ENCODE peak calls at places on chromosomes 7 and 10, in four cellular contexts. R, T, E and D are unnamed samples.

GRCh38 chr10:87864497-87865059 is 1.2 kb downstream of the PTEN start:
- DNase-seq in R (no peak), T (no peak), E (no peak), D (no peak)

GRCh38 chr10:11878776-11879175 is 55.6 kb downstream of the PROSER2 start:
- DNase-seq in T (no peak), R (no peak), E (no peak), D (no peak)

GRCh38 chr10:118687472-118687871 is 67.3 kb downstream of the CACUL1 start:
- DNase-seq in T (no peak), R (no peak), E (no peak), D (no peak)

GRCh38 chr10:34824870-34825269 is 9.8 kb upstream of the PARD3 start:
- DNase-seq in T (peak), E (no peak), R (peak), D (no peak)

GRCh38 chr7:75772081-75773077 is at the start of gene CCL26:
- DNase-seq in R (no peak), E (no peak), T (no peak), D (no peak)

GRCh38 chr10:114603943-114604342 is 54.1 kb downstream of the ABLIM1 start:
- DNase-seq in T (no peak), E (no peak), R (no peak), D (no peak)

GRCh38 chr10:9762966-9763656 is 1254.6 kb upstream of the CELF2 start:
- DNase-seq in R (no peak), E (no peak), T (no peak), D (no peak)

GRCh38 chr10:116722736-116723427 is 19.5 kb downstream of the HSPA12A start:
- DNase-seq in E (no peak), R (peak), T (no peak), D (no peak)

GRCh38 chr10:49183596-49184542 is 4.3 kb downstream of the TMEM273 start:
- DNase-seq in R (no peak), T (no peak), E (no peak), D (no peak)

GRCh38 chr10:15719062-15719898 is 442 bp downstream of the ITGA8 start:
- DNase-seq in T (peak), E (peak), R (peak), D (peak)

GRCh38 chr10:97020452-97021400 is 165.0 kb downstream of the SLIT1 start:
- DNase-seq in E (no peak), T (no peak), R (no peak), D (no peak)

GRCh38 chr7:142646274-142646895 is 102.9 kb upstream of the PRSS1 start:
- DNase-seq in E (no peak), R (peak), T (no peak), D (no peak)

GRCh38 chr10:117168729-117169128 is 28.6 kb upstream of the KCNK18 start:
- DNase-seq in E (no peak), T (peak), R (no peak), D (no peak)

GRCh38 chr7:51764981-51765380 is 448.4 kb upstream of the COBL start:
- DNase-seq in T (no peak), E (no peak), R (no peak), D (no peak)

GRCh38 chr10:121113385-121113696 is 262.2 kb downstream of the WDR11 start:
- DNase-seq in T (no peak), R (no peak), E (no peak), D (no peak)

GRCh38 chr10:124180044-124180745 is 86.8 kb upstream of the CHST15 start:
- DNase-seq in R (no peak), E (no peak), T (peak), D (no peak)

GRCh38 chr7:100017300-100017699 is 1.9 kb downstream of the ZKSCAN1 start:
- DNase-seq in R (no peak), T (no peak), E (no peak), D (no peak)

GRCh38 chr10:78549536-78549935 is 515.9 kb downstream of the RPS24 start:
- DNase-seq in T (no peak), R (no peak), E (no peak), D (no peak)

GRCh38 chr10:62866451-62866850 is 50.3 kb upstream of the EGR2 start:
- DNase-seq in R (no peak), T (no peak), E (no peak), D (no peak)

GRCh38 chr7:151803841-151804240 is 73.1 kb downstream of the PRKAG2 start:
- DNase-seq in E (no peak), R (no peak), T (no peak), D (no peak)

GRCh38 chr7:87202705-87203104 is 16.8 kb downstream of the TMEM243 start:
- DNase-seq in T (no peak), E (no peak), R (no peak), D (no peak)

GRCh38 chr7:51647931-51648351 is 331.3 kb upstream of the COBL start:
- DNase-seq in R (peak), E (no peak), T (no peak), D (no peak)

GRCh38 chr7:26483843-26484242 is 192.2 kb downstream of the SNX10 start:
- DNase-seq in R (no peak), E (no peak), T (no peak), D (no peak)

GRCh38 chr10:17425584-17426262 is 28.7 kb downstream of the ST8SIA6 start:
- DNase-seq in T (peak), E (no peak), R (no peak), D (no peak)

GRCh38 chr10:79407811-79408795 is 37.3 kb downstream of the ZCCHC24 start:
- DNase-seq in E (no peak), T (no peak), R (peak), D (no peak)

GRCh38 chr7:99949645-99950228 is 20.3 kb upstream of the GJC3 start:
- DNase-seq in E (no peak), T (no peak), R (no peak), D (no peak)

GRCh38 chr10:50373821-50374501 is 122.6 kb upstream of the ASAH2 start:
- DNase-seq in E (no peak), R (no peak), T (no peak), D (no peak)

GRCh38 chr10:7756360-7756992 is 31.3 kb downstream of the KIN start:
- DNase-seq in E (no peak), T (no peak), R (no peak), D (no peak)

GRCh38 chr10:78292250-78292986 is 258.8 kb downstream of the RPS24 start:
- DNase-seq in E (no peak), T (no peak), R (no peak), D (no peak)

GRCh38 chr7:138513344-138513871 is 53.3 kb downstream of the TRIM24 start:
- DNase-seq in T (no peak), R (no peak), E (no peak), D (no peak)

GRCh38 chr10:78934994-78935602 is 133.7 kb upstream of the ZMIZ1 start:
- DNase-seq in E (no peak), T (no peak), R (no peak), D (no peak)

GRCh38 chr10:133335238-133336122 is 1.2 kb downstream of the CALY start:
- DNase-seq in T (peak), E (no peak), R (peak), D (peak)

GRCh38 chr10:111429288-111430028 is 352.6 kb downstream of the ADRA2A start:
- DNase-seq in E (no peak), R (peak), T (no peak), D (no peak)

GRCh38 chr10:43126759-43127424 is 11.4 kb upstream of the CSGALNACT2 start:
- DNase-seq in T (peak), E (no peak), R (no peak), D (no peak)

GRCh38 chr10:60042262-60042661 is 135.9 kb upstream of the CCDC6 start:
- DNase-seq in R (no peak), T (no peak), E (no peak), D (no peak)

GRCh38 chr10:103930881-103931280 is 12.9 kb upstream of the STN1 start:
- DNase-seq in E (no peak), T (no peak), R (no peak), D (no peak)

DNA sequence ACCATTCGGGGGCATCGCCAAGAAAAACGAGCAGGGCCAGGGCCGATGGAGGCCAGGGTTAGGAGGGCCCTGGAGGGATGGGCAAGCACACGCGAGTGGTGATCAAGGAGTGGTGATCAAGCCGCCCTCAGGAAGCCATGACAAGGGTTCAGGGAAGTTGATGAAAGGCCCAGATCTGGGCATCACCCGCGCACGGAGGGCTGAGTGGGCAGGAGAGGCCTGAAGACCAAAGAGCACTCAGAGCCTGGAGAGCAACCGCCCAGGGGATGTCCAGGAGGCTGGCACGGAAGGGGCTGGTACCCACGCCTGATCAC is 114.6 kb downstream of the WDR37 start:
- DNase-seq in T (no peak), R (no peak), E (no peak), D (no peak)
- TF ChIP-seq TAF1 in T (no peak), R (no peak), E (no peak), D (no peak)

GRCh38 chr10:31142026-31142425 is 110.4 kb upstream of the ZNF438 start:
- DNase-seq in E (no peak), R (no peak), T (no peak), D (no peak)
- TF ChIP-seq TAF1 in E (no peak), R (no peak), T (no peak), D (no peak)

DNA sequence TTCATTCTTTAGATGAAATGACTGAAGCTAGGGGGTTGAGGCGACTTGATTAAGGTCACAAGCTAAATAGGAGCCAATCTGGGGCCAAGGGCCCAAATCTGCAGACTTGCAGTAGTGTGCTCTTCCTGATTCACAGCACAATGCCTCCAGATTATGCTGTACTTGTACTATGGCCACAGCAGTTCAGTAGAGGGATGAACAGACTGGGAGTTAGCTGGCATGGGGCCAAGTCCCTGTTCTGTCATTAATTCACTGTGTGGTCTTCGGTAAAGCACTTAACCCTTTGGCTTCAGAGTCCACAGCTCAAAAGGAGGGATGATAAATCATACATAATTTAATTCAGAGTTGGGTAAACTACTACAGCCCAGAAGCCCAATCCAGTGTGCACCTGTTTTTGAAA is 196.8 kb downstream of the XPNPEP1 start:
- DNase-seq in R (peak), E (no peak), T (no peak), D (no peak)
- TF ChIP-seq TAF1 in R (no peak), E (no peak), T (no peak), D (no peak)

DNA sequence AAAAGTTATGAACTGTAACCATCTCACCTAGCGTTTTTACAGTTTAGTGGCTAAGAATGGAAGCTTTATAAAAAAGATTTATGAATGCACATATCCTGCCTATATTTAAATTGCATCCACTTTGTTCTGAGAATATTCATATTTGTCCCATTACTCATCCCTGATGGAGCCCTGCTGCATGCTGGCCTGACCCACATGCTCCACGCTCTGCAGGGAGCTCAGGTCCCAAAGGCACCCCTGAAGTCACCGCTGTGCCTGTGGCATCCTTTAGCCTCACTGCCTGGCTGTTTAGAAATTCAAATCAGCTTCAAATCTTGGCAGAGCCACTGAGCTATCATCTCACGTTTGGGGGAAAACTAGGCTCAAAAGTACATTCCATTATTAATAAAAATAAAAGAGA is 24.4 kb downstream of the C10orf90 start:
- DNase-seq in R (no peak), T (no peak), E (no peak), D (no peak)
- TF ChIP-seq TAF1 in R (no peak), T (no peak), E (no peak), D (no peak)

GRCh38 chr10:101071266-101071884 is 9.6 kb downstream of the KAZALD1 start:
- DNase-seq in E (no peak), T (no peak), R (no peak), D (no peak)
- TF ChIP-seq TAF1 in E (no peak), T (no peak), R (no peak), D (no peak)

DNA sequence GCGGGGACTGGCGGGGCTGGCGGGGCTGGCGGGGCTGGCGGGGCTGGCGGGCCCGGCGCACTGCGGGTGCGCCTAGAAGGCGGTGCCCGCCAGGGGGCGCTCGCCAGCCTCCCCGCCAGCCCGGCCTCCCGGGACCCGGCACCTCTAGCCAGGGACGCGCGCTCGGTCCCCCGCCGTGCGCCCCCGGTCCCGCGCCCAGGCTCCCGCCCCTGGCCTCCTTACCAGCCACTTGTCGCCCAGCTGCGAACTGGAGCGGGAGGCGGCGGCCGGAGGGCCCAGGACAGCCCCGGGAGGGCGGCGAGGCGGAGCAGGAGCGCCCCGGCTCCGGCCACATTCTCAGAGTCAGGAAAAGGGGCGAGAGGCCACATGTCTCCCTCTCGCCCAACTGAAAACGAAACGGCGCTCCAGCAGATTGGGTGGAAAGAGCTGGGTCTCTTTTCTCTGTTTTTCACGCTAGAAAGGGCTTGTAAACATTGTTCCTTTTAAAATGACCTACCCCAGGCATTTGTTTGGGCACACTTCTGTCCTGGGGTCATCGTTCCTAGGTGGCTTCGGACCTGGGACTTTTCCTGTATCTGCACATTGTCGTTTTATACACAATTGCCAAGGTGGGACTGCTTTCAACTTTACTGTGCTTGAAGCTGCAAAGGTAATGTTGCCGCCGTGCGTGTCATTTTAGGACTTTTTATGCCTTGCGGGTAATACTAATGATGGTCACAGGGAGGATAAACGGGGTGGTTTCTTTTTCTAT is 378 bp upstream of the PRKCQ start:
- DNase-seq in E (peak), R (peak), T (peak), D (peak)
- TF ChIP-seq TAF1 in E (no peak), R (no peak), T (peak), D (no peak)

GRCh38 chr7:24668922-24669635 is 88.2 kb downstream of the GSDME start:
- DNase-seq in T (no peak), E (no peak), R (no peak), D (no peak)
- TF ChIP-seq TAF1 in T (no peak), E (no peak), R (no peak), D (no peak)

DNA sequence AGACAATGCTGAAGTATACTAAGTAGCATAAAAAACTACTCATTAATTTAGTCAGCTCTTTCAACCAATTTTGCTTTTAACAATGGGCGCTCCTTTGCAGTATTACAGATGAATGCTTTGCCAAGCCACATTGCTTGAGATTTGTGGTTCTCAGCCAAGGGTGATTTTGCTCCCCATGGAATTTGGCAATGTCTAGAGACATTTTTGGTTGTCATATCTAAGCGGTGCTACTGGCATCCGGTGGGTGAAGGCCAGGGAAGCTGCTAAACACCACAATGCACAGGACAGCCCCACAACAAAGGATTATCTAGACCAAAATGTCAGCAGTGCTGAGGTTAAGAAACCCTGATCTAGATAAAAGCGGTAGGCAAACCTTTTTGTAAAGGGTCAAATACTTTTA is 112.0 kb downstream of the UBE2H start:
- DNase-seq in T (no peak), R (no peak), E (no peak), D (no peak)
- TF ChIP-seq TAF1 in T (no peak), R (no peak), E (no peak), D (no peak)